ENCODE peak calls at places on chromosomes 12 and 14, in ten cellular contexts. One of them, this sample, is unnamed.

GRCh38 chr12:19546611-19547162 is 107.4 kb downstream of the AEBP2 start:
- DNase-seq in uterus: no peak
- DNase-seq in tibial nerve: peak; percentile 20
- DNase-seq in erythroblast: no peak
- DNase-seq in NB4: no peak
- DNase-seq in GM12878: no peak
- DNase-seq in right lobe of liver: no peak
- DNase-seq in stomach: no peak
- DNase-seq in A549: no peak
- DNase-seq in breast epithelium: no peak
- DNase-seq in this sample: no peak

GRCh38 chr12:49503674-49504180 is 35.1 kb upstream of the KCNH3 start:
- DNase-seq in uterus: no peak
- DNase-seq in tibial nerve: no peak
- DNase-seq in erythroblast: no peak
- DNase-seq in NB4: no peak
- DNase-seq in GM12878: no peak
- DNase-seq in right lobe of liver: no peak
- DNase-seq in stomach: peak; percentile 70
- DNase-seq in A549: peak; percentile 88
- DNase-seq in breast epithelium: no peak
- DNase-seq in this sample: peak; percentile 41

GRCh38 chr12:13084898-13085640 is 18.4 kb downstream of the GSG1 start:
- DNase-seq in uterus: no peak
- DNase-seq in tibial nerve: no peak
- DNase-seq in erythroblast: no peak
- DNase-seq in NB4: no peak
- DNase-seq in GM12878: no peak
- DNase-seq in right lobe of liver: no peak
- DNase-seq in stomach: no peak
- DNase-seq in A549: no peak
- DNase-seq in breast epithelium: no peak
- DNase-seq in this sample: no peak

GRCh38 chr12:115423546-115423987 is 739.6 kb upstream of the TBX3 start:
- DNase-seq in uterus: no peak
- DNase-seq in tibial nerve: no peak
- DNase-seq in erythroblast: no peak
- DNase-seq in NB4: no peak
- DNase-seq in GM12878: no peak
- DNase-seq in right lobe of liver: peak; percentile 41
- DNase-seq in stomach: no peak
- DNase-seq in A549: peak; percentile 44
- DNase-seq in breast epithelium: no peak
- DNase-seq in this sample: no peak

GRCh38 chr14:71286126-71286525 is 378.9 kb downstream of the PCNX1 start:
- DNase-seq in uterus: no peak
- DNase-seq in tibial nerve: no peak
- DNase-seq in erythroblast: no peak
- DNase-seq in NB4: no peak
- DNase-seq in GM12878: no peak
- DNase-seq in right lobe of liver: no peak
- DNase-seq in stomach: no peak
- DNase-seq in A549: no peak
- DNase-seq in breast epithelium: no peak
- DNase-seq in this sample: no peak

GRCh38 chr14:49492151-49492550 is 94.0 kb downstream of the RPS29 start:
- DNase-seq in uterus: no peak
- DNase-seq in tibial nerve: no peak
- DNase-seq in erythroblast: no peak
- DNase-seq in NB4: no peak
- DNase-seq in GM12878: no peak
- DNase-seq in right lobe of liver: peak; percentile 25
- DNase-seq in stomach: no peak
- DNase-seq in A549: no peak
- DNase-seq in breast epithelium: no peak
- DNase-seq in this sample: no peak

GRCh38 chr12:27347779-27348178 is 15.1 kb downstream of the BMAL2 start:
- DNase-seq in uterus: no peak
- DNase-seq in tibial nerve: no peak
- DNase-seq in erythroblast: no peak
- DNase-seq in NB4: no peak
- DNase-seq in GM12878: no peak
- DNase-seq in right lobe of liver: no peak
- DNase-seq in stomach: no peak
- DNase-seq in A549: no peak
- DNase-seq in breast epithelium: no peak
- DNase-seq in this sample: no peak

GRCh38 chr12:45666452-45667215 is 62.9 kb upstream of the ARID2 start:
- DNase-seq in uterus: no peak
- DNase-seq in tibial nerve: no peak
- DNase-seq in erythroblast: no peak
- DNase-seq in NB4: no peak
- DNase-seq in GM12878: no peak
- DNase-seq in right lobe of liver: no peak
- DNase-seq in stomach: no peak
- DNase-seq in A549: no peak
- DNase-seq in breast epithelium: no peak
- DNase-seq in this sample: no peak

GRCh38 chr14:50529288-50530179 is 2.8 kb downstream of the MAP4K5 start:
- DNase-seq in uterus: no peak
- DNase-seq in tibial nerve: no peak
- DNase-seq in erythroblast: peak; percentile 63
- DNase-seq in NB4: peak; percentile 12
- DNase-seq in GM12878: no peak
- DNase-seq in right lobe of liver: no peak
- DNase-seq in stomach: no peak
- DNase-seq in A549: no peak
- DNase-seq in breast epithelium: no peak
- DNase-seq in this sample: no peak

GRCh38 chr14:50524731-50525510 is 7.4 kb downstream of the MAP4K5 start:
- DNase-seq in uterus: no peak
- DNase-seq in tibial nerve: no peak
- DNase-seq in erythroblast: no peak
- DNase-seq in NB4: peak; percentile 17
- DNase-seq in GM12878: no peak
- DNase-seq in right lobe of liver: no peak
- DNase-seq in stomach: no peak
- DNase-seq in A549: no peak
- DNase-seq in breast epithelium: no peak
- DNase-seq in this sample: no peak

GRCh38 chr14:50530794-50531193 is 1.6 kb downstream of the MAP4K5 start:
- DNase-seq in uterus: no peak
- DNase-seq in tibial nerve: no peak
- DNase-seq in erythroblast: no peak
- DNase-seq in NB4: no peak
- DNase-seq in GM12878: no peak
- DNase-seq in right lobe of liver: no peak
- DNase-seq in stomach: no peak
- DNase-seq in A549: no peak
- DNase-seq in breast epithelium: no peak
- DNase-seq in this sample: no peak

GRCh38 chr14:50530358-50530757 is 2.0 kb downstream of the MAP4K5 start:
- DNase-seq in uterus: no peak
- DNase-seq in tibial nerve: no peak
- DNase-seq in erythroblast: no peak
- DNase-seq in NB4: no peak
- DNase-seq in GM12878: no peak
- DNase-seq in right lobe of liver: no peak
- DNase-seq in stomach: no peak
- DNase-seq in A549: no peak
- DNase-seq in breast epithelium: no peak
- DNase-seq in this sample: no peak

DNA sequence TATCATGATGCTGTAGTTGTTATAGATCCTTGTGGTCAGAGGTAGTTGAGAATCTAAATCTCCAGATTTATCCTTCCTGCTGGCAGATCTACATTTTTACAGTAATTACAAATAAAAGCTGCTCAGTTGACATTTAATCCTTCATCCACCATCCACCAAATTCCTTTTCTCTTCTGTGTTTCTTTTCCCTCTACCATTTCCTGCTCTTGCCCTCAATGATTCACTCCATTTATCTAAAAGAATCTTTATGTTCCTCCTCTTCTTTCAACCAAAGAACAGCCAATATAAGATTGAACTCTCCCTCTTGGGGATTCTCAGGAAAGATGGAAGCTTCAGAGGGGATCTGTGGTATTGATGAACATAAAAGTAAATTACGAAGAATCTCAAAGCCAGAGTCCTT is 4.4 kb downstream of the MAP4K5 start:
- DNase-seq in uterus: no peak
- DNase-seq in tibial nerve: no peak
- DNase-seq in erythroblast: no peak
- DNase-seq in NB4: no peak
- DNase-seq in GM12878: no peak
- DNase-seq in right lobe of liver: no peak
- DNase-seq in stomach: no peak
- DNase-seq in A549: no peak
- DNase-seq in breast epithelium: no peak
- DNase-seq in this sample: no peak
- TF ChIP-seq POLR2A in uterus: no peak
- TF ChIP-seq POLR2A in tibial nerve: no peak
- TF ChIP-seq POLR2A in erythroblast: no peak
- TF ChIP-seq POLR2A in NB4: no peak
- TF ChIP-seq POLR2A in GM12878: no peak
- TF ChIP-seq POLR2A in right lobe of liver: no peak
- TF ChIP-seq POLR2A in stomach: no peak
- TF ChIP-seq POLR2A in A549: no peak
- TF ChIP-seq POLR2A in breast epithelium: no peak
- TF ChIP-seq POLR2A in this sample: no peak

GRCh38 chr14:52553671-52554575 is 1.3 kb downstream of the GPR137C start:
- DNase-seq in uterus: peak; percentile 87
- DNase-seq in tibial nerve: peak; percentile 74
- DNase-seq in erythroblast: peak; percentile 90
- DNase-seq in NB4: peak; percentile 82
- DNase-seq in GM12878: peak; percentile 28
- DNase-seq in right lobe of liver: peak; percentile 96
- DNase-seq in stomach: peak; percentile 92
- DNase-seq in A549: peak; percentile 62
- DNase-seq in breast epithelium: peak; percentile 86
- DNase-seq in this sample: no peak

GRCh38 chr14:52551205-52551604 is 1.1 kb downstream of the TXNDC16 start:
- DNase-seq in uterus: no peak
- DNase-seq in tibial nerve: no peak
- DNase-seq in erythroblast: peak; percentile 32
- DNase-seq in NB4: no peak
- DNase-seq in GM12878: no peak
- DNase-seq in right lobe of liver: no peak
- DNase-seq in stomach: no peak
- DNase-seq in A549: no peak
- DNase-seq in breast epithelium: no peak
- DNase-seq in this sample: no peak

GRCh38 chr14:52553002-52553670 is 500 bp downstream of the GPR137C start:
- DNase-seq in uterus: peak; percentile 26
- DNase-seq in tibial nerve: no peak
- DNase-seq in erythroblast: peak; percentile 60
- DNase-seq in NB4: peak; percentile 58
- DNase-seq in GM12878: no peak
- DNase-seq in right lobe of liver: peak; percentile 49
- DNase-seq in stomach: peak; percentile 39
- DNase-seq in A549: no peak
- DNase-seq in breast epithelium: peak; percentile 17
- DNase-seq in this sample: no peak

GRCh38 chr14:52551696-52552062 is 626 bp downstream of the TXNDC16 start:
- DNase-seq in uterus: no peak
- DNase-seq in tibial nerve: peak; percentile 18
- DNase-seq in erythroblast: peak; percentile 70
- DNase-seq in NB4: peak; percentile 65
- DNase-seq in GM12878: no peak
- DNase-seq in right lobe of liver: no peak
- DNase-seq in stomach: no peak
- DNase-seq in A549: peak; percentile 30
- DNase-seq in breast epithelium: no peak
- DNase-seq in this sample: no peak

GRCh38 chr14:52552063-52552988 is at the start of the genes GPR137C and TXNDC16:
- DNase-seq in uterus: peak; percentile 99
- DNase-seq in tibial nerve: peak; percentile 100
- DNase-seq in erythroblast: peak; percentile 99
- DNase-seq in NB4: peak; percentile 99
- DNase-seq in GM12878: peak; percentile 99
- DNase-seq in right lobe of liver: peak; percentile 100
- DNase-seq in stomach: peak; percentile 100
- DNase-seq in A549: peak; percentile 99
- DNase-seq in breast epithelium: peak; percentile 100
- DNase-seq in this sample: peak; percentile 69
- TF ChIP-seq POLR2A in uterus: peak; percentile 91
- TF ChIP-seq POLR2A in tibial nerve: peak; percentile 98
- TF ChIP-seq POLR2A in erythroblast: peak; percentile 98
- TF ChIP-seq POLR2A in NB4: peak; percentile 69
- TF ChIP-seq POLR2A in GM12878: peak; percentile 97
- TF ChIP-seq POLR2A in right lobe of liver: peak; percentile 97
- TF ChIP-seq POLR2A in stomach: no peak
- TF ChIP-seq POLR2A in A549: peak; percentile 47
- TF ChIP-seq POLR2A in breast epithelium: peak; percentile 71
- TF ChIP-seq POLR2A in this sample: peak; percentile 69

GRCh38 chr14:75049136-75049535 is 2.1 kb downstream of the MLH3 start:
- DNase-seq in uterus: no peak
- DNase-seq in tibial nerve: peak; percentile 29
- DNase-seq in erythroblast: no peak
- DNase-seq in NB4: no peak
- DNase-seq in GM12878: no peak
- DNase-seq in right lobe of liver: no peak
- DNase-seq in stomach: no peak
- DNase-seq in A549: no peak
- DNase-seq in breast epithelium: no peak
- DNase-seq in this sample: no peak

GRCh38 chr14:75053396-75054289 is 2.4 kb upstream of the MLH3 start:
- DNase-seq in uterus: no peak
- DNase-seq in tibial nerve: no peak
- DNase-seq in erythroblast: peak; percentile 30
- DNase-seq in NB4: no peak
- DNase-seq in GM12878: no peak
- DNase-seq in right lobe of liver: no peak
- DNase-seq in stomach: no peak
- DNase-seq in A549: no peak
- DNase-seq in breast epithelium: no peak
- DNase-seq in this sample: no peak

GRCh38 chr14:75049731-75050201 is 1.5 kb downstream of the MLH3 start:
- DNase-seq in uterus: no peak
- DNase-seq in tibial nerve: no peak
- DNase-seq in erythroblast: no peak
- DNase-seq in NB4: no peak
- DNase-seq in GM12878: no peak
- DNase-seq in right lobe of liver: no peak
- DNase-seq in stomach: no peak
- DNase-seq in A549: no peak
- DNase-seq in breast epithelium: no peak
- DNase-seq in this sample: no peak

GRCh38 chr14:75051556-75051899 is 261 bp upstream of the MLH3 start:
- DNase-seq in uterus: no peak
- DNase-seq in tibial nerve: no peak
- DNase-seq in erythroblast: no peak
- DNase-seq in NB4: no peak
- DNase-seq in GM12878: no peak
- DNase-seq in right lobe of liver: no peak
- DNase-seq in stomach: no peak
- DNase-seq in A549: no peak
- DNase-seq in breast epithelium: no peak
- DNase-seq in this sample: no peak

DNA sequence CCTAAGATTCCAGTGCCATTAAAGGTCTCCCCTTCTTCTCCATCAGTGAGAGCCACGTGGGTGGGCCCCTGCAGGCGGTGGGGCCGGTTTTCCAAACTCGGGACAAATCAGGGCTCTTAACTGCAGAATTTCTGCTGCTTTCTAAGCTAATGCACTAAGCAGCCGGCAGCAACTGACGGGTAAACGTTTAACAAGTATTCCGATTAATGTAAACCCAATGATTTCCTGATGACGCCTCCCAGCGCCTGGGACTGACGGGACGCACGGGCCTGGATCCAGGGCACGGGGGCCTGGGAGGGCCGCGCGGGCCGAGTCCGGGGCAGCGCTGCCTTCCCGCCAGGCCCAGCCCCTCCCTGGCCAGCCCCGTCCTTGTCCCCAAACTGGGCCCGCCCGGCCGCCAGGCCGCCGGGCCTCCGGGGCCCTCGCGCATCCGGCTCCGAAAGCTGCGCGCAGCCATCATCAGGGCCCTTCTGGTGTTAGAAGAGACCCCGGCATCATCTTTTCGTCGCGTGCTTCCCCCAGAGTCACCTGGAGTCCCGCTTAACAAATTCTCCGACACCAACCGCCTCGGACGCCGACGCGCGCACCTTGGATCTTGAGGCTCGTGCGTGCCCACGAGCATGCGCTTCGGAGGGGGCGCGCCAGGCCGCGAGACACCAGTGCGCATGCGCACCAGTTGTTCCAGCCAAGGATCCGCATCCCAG is at the start of gene MLH3:
- DNase-seq in uterus: peak; percentile 87
- DNase-seq in tibial nerve: peak; percentile 67
- DNase-seq in erythroblast: peak; percentile 86
- DNase-seq in NB4: peak; percentile 78
- DNase-seq in GM12878: no peak
- DNase-seq in right lobe of liver: peak; percentile 86
- DNase-seq in stomach: peak; percentile 81
- DNase-seq in A549: peak; percentile 93
- DNase-seq in breast epithelium: peak; percentile 65
- DNase-seq in this sample: peak; percentile 18
- TF ChIP-seq POLR2A in uterus: peak; percentile 67
- TF ChIP-seq POLR2A in tibial nerve: peak; percentile 78
- TF ChIP-seq POLR2A in erythroblast: peak; percentile 67
- TF ChIP-seq POLR2A in NB4: peak; percentile 20
- TF ChIP-seq POLR2A in GM12878: peak; percentile 82
- TF ChIP-seq POLR2A in right lobe of liver: peak; percentile 86
- TF ChIP-seq POLR2A in stomach: no peak
- TF ChIP-seq POLR2A in A549: peak; percentile 72
- TF ChIP-seq POLR2A in breast epithelium: no peak
- TF ChIP-seq POLR2A in this sample: peak; percentile 42

GRCh38 chr12:66129934-66130266 is 650 bp downstream of the LLPH start:
- DNase-seq in uterus: no peak
- DNase-seq in tibial nerve: no peak
- DNase-seq in erythroblast: peak; percentile 50
- DNase-seq in NB4: no peak
- DNase-seq in GM12878: no peak
- DNase-seq in right lobe of liver: no peak
- DNase-seq in stomach: no peak
- DNase-seq in A549: peak; percentile 17
- DNase-seq in breast epithelium: no peak
- DNase-seq in this sample: no peak

GRCh38 chr12:66127695-66128094 is 2.9 kb downstream of the LLPH start:
- DNase-seq in uterus: no peak
- DNase-seq in tibial nerve: no peak
- DNase-seq in erythroblast: peak; percentile 46
- DNase-seq in NB4: no peak
- DNase-seq in GM12878: no peak
- DNase-seq in right lobe of liver: no peak
- DNase-seq in stomach: no peak
- DNase-seq in A549: no peak
- DNase-seq in breast epithelium: no peak
- DNase-seq in this sample: no peak

GRCh38 chr12:66130267-66131066 is at the start of gene LLPH:
- DNase-seq in uterus: peak; percentile 83
- DNase-seq in tibial nerve: peak; percentile 73
- DNase-seq in erythroblast: peak; percentile 93
- DNase-seq in NB4: peak; percentile 94
- DNase-seq in GM12878: peak; percentile 57
- DNase-seq in right lobe of liver: peak; percentile 91
- DNase-seq in stomach: peak; percentile 90
- DNase-seq in A549: peak; percentile 94
- DNase-seq in breast epithelium: peak; percentile 81
- DNase-seq in this sample: peak; percentile 58

GRCh38 chr12:66131067-66131688 is 628 bp upstream of the LLPH start:
- DNase-seq in uterus: no peak
- DNase-seq in tibial nerve: no peak
- DNase-seq in erythroblast: peak; percentile 41
- DNase-seq in NB4: no peak
- DNase-seq in GM12878: no peak
- DNase-seq in right lobe of liver: no peak
- DNase-seq in stomach: no peak
- DNase-seq in A549: no peak
- DNase-seq in breast epithelium: no peak
- DNase-seq in this sample: no peak

GRCh38 chr12:66132408-66132807 is 1.9 kb upstream of the LLPH start:
- DNase-seq in uterus: no peak
- DNase-seq in tibial nerve: no peak
- DNase-seq in erythroblast: no peak
- DNase-seq in NB4: peak; percentile 38
- DNase-seq in GM12878: no peak
- DNase-seq in right lobe of liver: no peak
- DNase-seq in stomach: no peak
- DNase-seq in A549: peak; percentile 61
- DNase-seq in breast epithelium: no peak
- DNase-seq in this sample: peak; percentile 32
- TF ChIP-seq POLR2A in uterus: no peak
- TF ChIP-seq POLR2A in tibial nerve: no peak
- TF ChIP-seq POLR2A in erythroblast: no peak
- TF ChIP-seq POLR2A in NB4: no peak
- TF ChIP-seq POLR2A in GM12878: no peak
- TF ChIP-seq POLR2A in right lobe of liver: no peak
- TF ChIP-seq POLR2A in stomach: no peak
- TF ChIP-seq POLR2A in A549: no peak
- TF ChIP-seq POLR2A in breast epithelium: no peak
- TF ChIP-seq POLR2A in this sample: no peak

This sample was measured in H54.